ENCODE peak calls at places on chromosomes 12 and 14, in four cellular contexts. One of them, this sample, is unnamed.

GRCh38 chr12:22377731-22378496 is 43.4 kb upstream of the ST8SIA1 start:
- DNase-seq in DMS153: no peak
- DNase-seq in mesendoderm: peak; percentile 56
- DNase-seq in fibroblast of lung: peak; percentile 6
- DNase-seq in this sample: no peak

GRCh38 chr12:103542078-103542477 is 45.0 kb upstream of the STAB2 start:
- DNase-seq in DMS153: no peak
- DNase-seq in mesendoderm: no peak
- DNase-seq in fibroblast of lung: no peak
- DNase-seq in this sample: no peak

GRCh38 chr12:18581232-18581962 is 156.4 kb downstream of the PLCZ1 start:
- DNase-seq in DMS153: no peak
- DNase-seq in mesendoderm: no peak
- DNase-seq in fibroblast of lung: peak; percentile 50
- DNase-seq in this sample: no peak

GRCh38 chr12:107454431-107454830 is 231.2 kb upstream of the PWP1 start:
- DNase-seq in DMS153: no peak
- DNase-seq in mesendoderm: no peak
- DNase-seq in fibroblast of lung: no peak
- DNase-seq in this sample: no peak

GRCh38 chr14:23409966-23410635 is 2.0 kb upstream of the MYH6 start:
- DNase-seq in DMS153: no peak
- DNase-seq in mesendoderm: no peak
- DNase-seq in fibroblast of lung: no peak
- DNase-seq in this sample: no peak

GRCh38 chr14:72433511-72433910 is 460.4 kb downstream of the DPF3 start:
- DNase-seq in DMS153: no peak
- DNase-seq in mesendoderm: no peak
- DNase-seq in fibroblast of lung: peak; percentile 34
- DNase-seq in this sample: no peak

GRCh38 chr14:96037891-96038557 is 1.1 kb upstream of the C14orf132 start:
- DNase-seq in DMS153: peak; percentile 30
- DNase-seq in mesendoderm: peak; percentile 26
- DNase-seq in fibroblast of lung: peak; percentile 70
- DNase-seq in this sample: no peak

GRCh38 chr14:101460986-101461750 is 100.1 kb upstream of the DIO3 start:
- DNase-seq in DMS153: no peak
- DNase-seq in mesendoderm: no peak
- DNase-seq in fibroblast of lung: no peak
- DNase-seq in this sample: no peak

GRCh38 chr12:63450821-63451220 is 217.5 kb downstream of the DPY19L2 start:
- DNase-seq in DMS153: no peak
- DNase-seq in mesendoderm: no peak
- DNase-seq in fibroblast of lung: no peak
- DNase-seq in this sample: no peak

GRCh38 chr14:67942311-67942710 is 122.7 kb downstream of the RAD51B start:
- DNase-seq in DMS153: no peak
- DNase-seq in mesendoderm: no peak
- DNase-seq in fibroblast of lung: peak; percentile 83
- DNase-seq in this sample: no peak

GRCh38 chr14:68796418-68797101 is 3.7 kb upstream of the ZFP36L1 start:
- DNase-seq in DMS153: no peak
- DNase-seq in mesendoderm: peak; percentile 65
- DNase-seq in fibroblast of lung: peak; percentile 58
- DNase-seq in this sample: no peak

GRCh38 chr12:27499377-27499776 is 24.6 kb upstream of the PPFIBP1 start:
- DNase-seq in DMS153: no peak
- DNase-seq in mesendoderm: no peak
- DNase-seq in fibroblast of lung: no peak
- DNase-seq in this sample: no peak

GRCh38 chr12:31590730-31591307 is at the start of gene DENND5B:
- DNase-seq in DMS153: peak; percentile 7
- DNase-seq in mesendoderm: peak; percentile 70
- DNase-seq in fibroblast of lung: peak; percentile 66
- DNase-seq in this sample: no peak

GRCh38 chr14:44963775-44964380 is 1.9 kb downstream of the TOGARAM1 start:
- DNase-seq in DMS153: no peak
- DNase-seq in mesendoderm: peak; percentile 57
- DNase-seq in fibroblast of lung: peak; percentile 21
- DNase-seq in this sample: no peak

GRCh38 chr12:79883216-79883615 is 51.7 kb downstream of the PPP1R12A start:
- DNase-seq in DMS153: no peak
- DNase-seq in mesendoderm: no peak
- DNase-seq in fibroblast of lung: no peak
- DNase-seq in this sample: no peak

GRCh38 chr12:23455283-23455682 is 494.2 kb downstream of the SOX5 start:
- DNase-seq in DMS153: no peak
- DNase-seq in mesendoderm: peak; percentile 25
- DNase-seq in fibroblast of lung: no peak
- DNase-seq in this sample: no peak

GRCh38 chr14:59869381-59870255 is 958 bp downstream of the RTN1 start:
- DNase-seq in DMS153: no peak
- DNase-seq in mesendoderm: peak; percentile 14
- DNase-seq in fibroblast of lung: no peak
- DNase-seq in this sample: peak; percentile 61

GRCh38 chr14:101110729-101111619 is 207.5 kb upstream of the RTL1 start:
- DNase-seq in DMS153: no peak
- DNase-seq in mesendoderm: no peak
- DNase-seq in fibroblast of lung: no peak
- DNase-seq in this sample: peak; percentile 29

GRCh38 chr12:75932241-75932640 is 99.3 kb downstream of the PHLDA1 start:
- DNase-seq in DMS153: no peak
- DNase-seq in mesendoderm: no peak
- DNase-seq in fibroblast of lung: no peak
- DNase-seq in this sample: no peak

GRCh38 chr14:94161087-94161486 is 13.0 kb upstream of the PPP4R4 start:
- DNase-seq in DMS153: no peak
- DNase-seq in mesendoderm: no peak
- DNase-seq in fibroblast of lung: no peak
- DNase-seq in this sample: no peak